ENCODE peak calls at places on chromosome 12, in six cellular contexts. T is GM12878, Y is transverse colon, B is tibial nerve, A is suprapubic skin, F is ovary. S is an unnamed sample.

GRCh38 chr12:12064596-12064995 is 6.1 kb upstream of the BCL2L14 start:
- DNase-seq in T (no peak), Y (no peak), A (no peak), B (no peak), F (no peak), S (no peak)

GRCh38 chr12:105920161-105920684 is 218.5 kb downstream of the NUAK1 start:
- DNase-seq in A (no peak), Y (no peak), T (no peak), B (no peak), F (no peak), S (no peak)

GRCh38 chr12:61029516-61029915 is 1230.7 kb upstream of the USP15 start:
- DNase-seq in T (no peak), F (no peak), Y (no peak), A (no peak), B (no peak), S (no peak)

GRCh38 chr12:15336772-15337553 is 14.7 kb downstream of the PTPRO start:
- DNase-seq in B (no peak), F (no peak), Y (no peak), T (no peak), A (no peak), S (no peak)

GRCh38 chr12:3658327-3659163 is 94.4 kb downstream of the CRACR2A start:
- DNase-seq in B (no peak), F (no peak), A (no peak), Y (peak), T (no peak), S (no peak)

GRCh38 chr12:54489857-54490256 is 7.7 kb upstream of the NCKAP1L start:
- DNase-seq in F (no peak), Y (no peak), A (no peak), T (no peak), B (no peak), S (no peak)

GRCh38 chr12:12008931-12009611 is 61.7 kb upstream of the BCL2L14 start:
- DNase-seq in B (no peak), F (no peak), Y (no peak), T (peak), A (no peak), S (no peak)

GRCh38 chr12:131287015-131287937 is 333.6 kb downstream of the ADGRD1 start:
- DNase-seq in T (no peak), Y (no peak), A (peak), B (no peak), F (peak), S (no peak)

GRCh38 chr12:26489908-26490307 is 294.5 kb downstream of the SSPN start:
- DNase-seq in F (no peak), A (no peak), B (no peak), T (no peak), Y (no peak), S (no peak)

GRCh38 chr12:52207895-52208294 is 16.1 kb upstream of the KRT80 start:
- DNase-seq in A (peak), F (no peak), B (peak), Y (no peak), T (no peak), S (no peak)

GRCh38 chr12:33634544-33634943 is 194.9 kb upstream of the SYT10 start:
- DNase-seq in T (no peak), F (no peak), A (no peak), Y (no peak), B (no peak), S (no peak)

GRCh38 chr12:96548384-96548783 is 59.0 kb downstream of the CFAP54 start:
- DNase-seq in Y (no peak), A (no peak), B (no peak), F (no peak), T (no peak), S (no peak)

GRCh38 chr12:131559517-131560516 is 151.1 kb upstream of the SFSWAP start:
- DNase-seq in F (no peak), B (no peak), A (no peak), Y (no peak), T (no peak), S (no peak)

GRCh38 chr12:76236640-76237039 is 111.6 kb downstream of the BBS10 start:
- DNase-seq in A (no peak), T (no peak), B (no peak), F (no peak), Y (no peak), S (no peak)

GRCh38 chr12:103800252-103800771 is 40.7 kb downstream of the NT5DC3 start:
- DNase-seq in F (peak), A (no peak), Y (peak), B (peak), T (no peak), S (no peak)

GRCh38 chr12:104928036-104928770 is 29.9 kb downstream of the SLC41A2 start:
- DNase-seq in A (no peak), B (no peak), F (no peak), Y (no peak), T (no peak), S (no peak)

GRCh38 chr12:54015210-54015931 is 6.6 kb downstream of the HOXC8 start:
- DNase-seq in T (no peak), Y (no peak), F (no peak), B (no peak), A (no peak), S (no peak)

GRCh38 chr12:92424338-92424737 is 278.5 kb upstream of the PLEKHG7 start:
- DNase-seq in T (no peak), A (no peak), Y (no peak), F (no peak), B (no peak), S (no peak)

GRCh38 chr12:23950011-23950774 is 723 bp upstream of the SOX5 start:
- DNase-seq in T (no peak), Y (no peak), F (no peak), A (no peak), B (no peak), S (no peak)

GRCh38 chr12:45974883-45975282 is 15.5 kb downstream of the SCAF11 start:
- DNase-seq in A (no peak), B (no peak), Y (no peak), F (no peak), T (no peak), S (no peak)

GRCh38 chr12:45978108-45978507 is 12.3 kb downstream of the SCAF11 start:
- DNase-seq in B (no peak), F (no peak), Y (no peak), T (no peak), A (no peak), S (no peak)

GRCh38 chr12:45981075-45981837 is 9.1 kb downstream of the SCAF11 start:
- DNase-seq in A (no peak), F (no peak), B (no peak), Y (no peak), T (no peak), S (no peak)

GRCh38 chr12:45975506-45975905 is 14.9 kb downstream of the SCAF11 start:
- DNase-seq in B (no peak), A (no peak), Y (no peak), F (no peak), T (no peak), S (no peak)

GRCh38 chr12:45980540-45980939 is 9.8 kb downstream of the SCAF11 start:
- DNase-seq in B (no peak), T (no peak), Y (no peak), F (no peak), A (no peak), S (no peak)
- TF ChIP-seq EP300 in B (no peak), T (no peak), Y (no peak), F (no peak), A (no peak), S (no peak)

GRCh38 chr12:120342156-120342555 is 14.6 kb upstream of the PLA2G1B start:
- DNase-seq in A (no peak), Y (no peak), B (no peak), T (no peak), F (no peak), S (no peak)
- TF ChIP-seq EP300 in A (no peak), Y (no peak), B (no peak), T (no peak), F (no peak), S (no peak)

GRCh38 chr12:49827351-49828099 is 688 bp downstream of the NCKAP5L start:
- DNase-seq in F (peak), Y (peak), A (peak), T (no peak), B (peak), S (no peak)

GRCh38 chr12:49831717-49832116 is 3.5 kb upstream of the NCKAP5L start:
- DNase-seq in F (no peak), B (no peak), T (no peak), Y (no peak), A (no peak), S (no peak)

GRCh38 chr12:49828143-49829091 is at the start of gene NCKAP5L:
- DNase-seq in F (peak), A (peak), Y (peak), T (no peak), B (peak), S (peak)

GRCh38 chr12:49832836-49833421 is 4.7 kb upstream of the NCKAP5L start:
- DNase-seq in T (no peak), F (no peak), Y (no peak), B (no peak), A (no peak), S (no peak)
- TF ChIP-seq EP300 in T (no peak), F (no peak), Y (no peak), B (no peak), A (no peak), S (no peak)

GRCh38 chr12:1882405-1882804 is 36.0 kb downstream of the CACNA2D4 start:
- DNase-seq in T (no peak), Y (no peak), B (no peak), F (no peak), A (no peak), S (no peak)

GRCh38 chr12:1880153-1880845 is 38.2 kb downstream of the CACNA2D4 start:
- DNase-seq in T (no peak), F (no peak), A (no peak), Y (no peak), B (no peak), S (peak)

GRCh38 chr12:1880876-1881275 is 37.6 kb downstream of the CACNA2D4 start:
- DNase-seq in Y (no peak), F (no peak), A (no peak), T (no peak), B (no peak), S (peak)

GRCh38 chr12:1881936-1882335 is 36.5 kb downstream of the CACNA2D4 start:
- DNase-seq in A (no peak), Y (no peak), F (no peak), T (no peak), B (no peak), S (peak)

GRCh38 chr12:1881301-1881700 is 37.2 kb downstream of the CACNA2D4 start:
- DNase-seq in B (no peak), Y (no peak), A (no peak), T (no peak), F (no peak), S (peak)
- TF ChIP-seq EP300 in B (no peak), Y (no peak), A (no peak), T (no peak), F (no peak), S (no peak)

GRCh38 chr12:69495071-69495470 is 24.9 kb downstream of the FRS2 start:
- DNase-seq in Y (no peak), B (no peak), T (no peak), A (no peak), F (no peak), S (no peak)
- TF ChIP-seq EP300 in Y (no peak), B (no peak), T (no peak), A (no peak), F (no peak), S (no peak)

GRCh38 chr12:69470189-69471094 is at the start of gene FRS2:
- DNase-seq in Y (peak), A (peak), T (peak), B (peak), F (peak), S (peak)
- TF ChIP-seq EP300 in Y (no peak), A (no peak), T (no peak), B (peak), F (no peak), S (no peak)

GRCh38 chr12:113214938-113215400 is 6.3 kb upstream of the TPCN1 start:
- DNase-seq in Y (peak), B (peak), A (peak), F (peak), T (peak), S (no peak)
- TF ChIP-seq EP300 in Y (no peak), B (peak), A (no peak), F (no peak), T (peak), S (no peak)

GRCh38 chr12:120381752-120382419 is 12.9 kb upstream of the MSI1 start:
- DNase-seq in A (no peak), T (no peak), Y (no peak), B (no peak), F (no peak), S (no peak)
- TF ChIP-seq EP300 in A (no peak), T (no peak), Y (no peak), B (no peak), F (no peak), S (no peak)

DNA sequence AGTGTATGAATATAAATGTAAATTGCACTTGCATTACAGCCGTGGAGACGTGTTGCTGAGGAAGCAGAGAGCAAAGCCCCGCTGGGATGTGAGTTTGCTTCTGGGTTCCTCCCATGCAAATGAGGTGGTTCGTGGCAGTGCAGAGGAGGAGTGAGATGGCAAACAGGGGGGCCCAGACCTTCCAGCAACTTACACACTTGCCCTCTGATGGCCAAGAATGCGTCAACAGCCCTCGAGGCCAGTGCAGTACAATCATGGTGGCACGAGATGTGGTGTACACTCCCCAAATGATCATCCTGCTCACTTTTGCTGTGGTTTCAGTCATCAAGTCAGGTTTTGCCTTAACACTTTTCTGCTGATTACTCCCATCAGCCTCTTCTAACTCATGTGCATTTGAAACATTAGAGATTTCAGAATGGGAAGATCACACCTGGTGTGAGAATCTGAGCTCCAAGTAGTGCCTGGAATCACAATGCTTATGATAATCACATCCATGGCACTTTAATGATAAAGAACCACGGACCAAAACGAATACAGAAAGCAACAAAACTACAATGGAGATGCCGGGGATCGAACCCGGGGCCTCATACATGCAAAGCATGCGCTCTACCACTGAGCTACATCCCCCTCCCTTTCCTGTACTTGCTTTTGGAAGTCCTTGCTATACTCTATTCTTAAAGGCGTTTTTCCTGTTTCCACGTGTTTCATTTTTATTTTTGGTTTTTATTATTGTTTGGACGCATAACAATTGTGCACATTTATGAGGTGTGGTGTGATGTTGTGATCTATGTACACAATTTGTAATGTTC is 7.0 kb upstream of the UBC start:
- DNase-seq in B (no peak), Y (peak), F (peak), T (peak), A (peak), S (no peak)
- TF ChIP-seq EP300 in B (no peak), Y (no peak), F (no peak), T (peak), A (no peak), S (no peak)